ENCODE peak calls at places on chromosomes 3 and 15, in eight cellular contexts. X is OCI-LY7, N is H9, F is endothelial cell of umbilical vein, J is hepatocyte, C is PC-3, B is fibroblast of lung, G is GM23248. T is an unnamed sample.

GRCh38 chr3:112640333-112640863 is 545 bp downstream of the CCDC80 start:
- DNase-seq in N (no peak), J (peak; percentile 54), C (peak; percentile 71), F (peak; percentile 73), X (no peak), G (peak; percentile 93), B (peak; percentile 93), T (peak; percentile 85)

GRCh38 chr15:61182955-61183354 is 46.1 kb downstream of the RORA start:
- DNase-seq in X (no peak), J (no peak), F (no peak), B (no peak), N (no peak), G (no peak), C (no peak), T (no peak)

GRCh38 chr3:139561428-139561827 is 21.9 kb upstream of the RBP1 start:
- DNase-seq in G (no peak), X (no peak), C (no peak), J (no peak), N (no peak), F (no peak), B (no peak), T (no peak)

GRCh38 chr3:85781806-85782205 is 823.0 kb downstream of the CADM2 start:
- DNase-seq in X (no peak), G (no peak), F (peak; percentile 49), N (no peak), B (peak; percentile 8), J (no peak), C (peak; percentile 78), T (peak; percentile 10)

GRCh38 chr15:90388462-90389182 is 580 bp downstream of the IQGAP1 start:
- DNase-seq in F (peak; percentile 48), N (peak; percentile 50), X (peak; percentile 76), B (peak; percentile 50), C (peak; percentile 59), G (peak; percentile 88), J (peak; percentile 68), T (peak; percentile 48)

GRCh38 chr3:188061133-188061532 is 92.8 kb upstream of the LPP start:
- DNase-seq in G (peak; percentile 47), F (peak; percentile 28), B (peak; percentile 20), C (peak; percentile 81), J (peak; percentile 38), X (peak; percentile 75), N (no peak), T (peak; percentile 72)

GRCh38 chr15:48331796-48332641 is 790 bp downstream of the DUT start:
- DNase-seq in J (peak; percentile 64), N (peak; percentile 62), B (no peak), G (peak; percentile 74), C (peak; percentile 58), F (no peak), X (peak; percentile 85), T (no peak)

GRCh38 chr3:49813497-49814174 is at the start of gene UBA7:
- DNase-seq in C (peak; percentile 14), B (peak; percentile 87), F (peak; percentile 78), X (no peak), G (peak; percentile 90), J (peak; percentile 55), N (no peak), T (peak; percentile 85)

GRCh38 chr3:4060064-4060463 is 243.1 kb upstream of the SETMAR start:
- DNase-seq in F (no peak), X (no peak), B (no peak), G (no peak), J (no peak), C (no peak), N (no peak), T (peak; percentile 12)

GRCh38 chr15:55230051-55230670 is 33.4 kb upstream of the RSL24D1 start:
- DNase-seq in J (no peak), N (no peak), F (peak; percentile 80), B (peak; percentile 24), G (peak; percentile 42), C (no peak), X (no peak), T (peak; percentile 69)

DNA sequence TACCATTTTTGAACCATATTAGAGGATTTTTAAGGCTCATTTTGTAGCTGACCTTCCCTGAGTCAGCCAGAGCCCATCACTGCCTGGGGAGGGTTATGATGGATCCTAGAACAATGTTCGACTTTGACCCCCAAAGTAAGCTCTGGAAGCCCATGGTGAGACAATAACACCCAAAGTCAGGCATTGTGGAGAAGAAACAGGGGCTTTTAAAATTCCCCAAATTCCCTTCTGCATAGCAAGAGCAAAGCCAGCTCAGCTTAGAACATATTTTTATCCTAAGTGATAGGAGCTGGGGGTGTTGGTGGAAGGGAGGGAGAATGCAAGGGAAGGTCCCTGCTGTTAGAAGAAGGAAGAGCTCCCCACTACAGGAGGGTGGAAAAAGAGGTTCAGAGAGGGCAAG is 4.0 kb downstream of the ITGA11 start:
- DNase-seq in J (no peak), G (peak; percentile 25), X (no peak), F (no peak), B (no peak), C (no peak), N (no peak), T (no peak)
- H4K20me1 ChIP-seq in J (no peaks in the 10 kb centered on the region), G (no peaks in the 10 kb centered on the region), X (no peaks in the 10 kb centered on the region), F (no peaks in the 10 kb centered on the region), B (no peaks in the 10 kb centered on the region), C (no peaks in the 10 kb centered on the region), N (no peaks in the 10 kb centered on the region), T (peaks cover 72% of the 10 kb centered on the region)

GRCh38 chr3:63936929-63937328 is 24.7 kb upstream of the SCAANT1 start:
- DNase-seq in C (no peak), B (no peak), J (no peak), G (no peak), N (no peak), F (no peak), X (no peak), T (no peak)

GRCh38 chr3:63934041-63934440 is 21.9 kb upstream of the SCAANT1 start:
- DNase-seq in F (no peak), X (no peak), N (no peak), C (no peak), B (no peak), J (no peak), G (peak; percentile 87), T (no peak)

GRCh38 chr3:63940389-63940757 is 28.2 kb upstream of the SCAANT1 start:
- DNase-seq in X (no peak), N (no peak), B (peak; percentile 80), G (peak; percentile 69), F (no peak), J (no peak), C (peak; percentile 64), T (peak; percentile 90)

GRCh38 chr3:63934484-63934883 is 22.3 kb upstream of the SCAANT1 start:
- DNase-seq in J (no peak), G (no peak), C (no peak), B (no peak), N (no peak), F (no peak), X (no peak), T (no peak)

DNA sequence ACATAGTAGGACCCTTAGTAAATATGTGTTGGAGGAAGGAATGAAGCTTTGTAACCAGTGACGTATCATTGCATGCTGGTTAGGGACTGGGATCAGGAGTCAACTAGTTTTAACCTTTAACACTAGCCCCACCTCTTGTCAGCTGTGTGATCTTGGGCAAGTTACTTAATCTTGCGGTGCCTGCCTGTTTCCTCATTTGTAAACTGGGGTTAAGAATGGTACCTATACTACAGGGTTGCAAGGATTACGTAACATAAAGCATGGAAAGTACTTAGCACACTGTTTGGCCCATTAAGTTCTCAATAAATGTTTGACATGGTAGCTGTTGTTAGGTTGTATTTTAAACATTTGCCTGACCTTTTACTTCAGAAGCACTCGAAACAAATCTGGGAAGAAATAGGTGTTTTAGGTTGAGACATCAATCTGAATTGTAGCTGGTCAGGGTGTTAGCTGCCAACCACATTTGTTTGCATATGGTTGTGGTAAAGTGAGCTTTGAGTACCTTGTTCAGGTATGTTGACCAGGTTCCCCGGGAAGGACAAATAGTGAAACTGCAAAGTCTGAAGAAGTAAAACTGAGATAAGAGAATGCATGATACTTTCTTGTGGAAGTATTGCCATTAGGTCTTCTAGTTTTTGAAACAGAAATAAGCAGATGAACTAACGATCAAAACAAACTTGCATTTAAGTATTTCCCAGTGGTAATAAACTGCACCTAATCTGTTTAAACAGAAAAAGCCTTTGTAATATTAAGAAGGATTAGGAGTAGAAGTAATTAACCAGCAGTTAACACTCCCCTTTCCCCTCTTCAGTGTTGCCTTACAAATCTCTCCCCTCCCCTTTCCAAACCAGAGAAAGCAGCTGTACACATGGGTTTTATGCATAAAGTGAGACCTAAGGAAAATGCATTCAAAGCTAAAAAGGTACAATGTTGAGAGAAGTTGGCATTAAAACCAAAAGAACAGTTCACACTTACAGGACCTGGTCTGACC is 25.8 kb upstream of the SCAANT1 start:
- DNase-seq in B (no peak), G (no peak), X (peak; percentile 23), F (no peak), C (peak; percentile 63), J (peak; percentile 48), N (no peak), T (no peak)
- H4K20me1 ChIP-seq in B (no peaks in the 10 kb centered on the region), G (peaks cover 11% of the 10 kb centered on the region), X (peaks cover 25% of the 10 kb centered on the region), F (peaks cover 10% of the 10 kb centered on the region), C (peaks cover 22% of the 10 kb centered on the region), J (peaks cover 22% of the 10 kb centered on the region), N (no peaks in the 10 kb centered on the region), T (peaks cover 98% of the 10 kb centered on the region)

GRCh38 chr3:15771444-15771843 is 26.3 kb downstream of the ANKRD28 start:
- DNase-seq in G (no peak), X (no peak), J (no peak), N (no peak), C (no peak), F (no peak), B (no peak), T (no peak)
- H4K20me1 ChIP-seq in G (no peaks in the 10 kb centered on the region), X (no peaks in the 10 kb centered on the region), J (no peaks in the 10 kb centered on the region), N (no peaks in the 10 kb centered on the region), C (peaks cover 3% of the 10 kb centered on the region), F (no peaks in the 10 kb centered on the region), B (no peaks in the 10 kb centered on the region), T (peaks cover 3% of the 10 kb centered on the region)

GRCh38 chr3:10006762-10007090 is 19.5 kb upstream of the FANCD2 start:
- DNase-seq in J (no peak), C (no peak), N (no peak), G (no peak), X (no peak), B (no peak), F (no peak), T (no peak)

GRCh38 chr3:10004960-10005564 is 18.4 kb upstream of the EMC3 start:
- DNase-seq in F (no peak), C (no peak), J (no peak), B (peak; percentile 26), N (no peak), X (no peak), G (no peak), T (no peak)

GRCh38 chr3:10006048-10006761 is 19.6 kb upstream of the EMC3 start:
- DNase-seq in F (no peak), J (no peak), N (no peak), G (no peak), C (no peak), X (no peak), B (no peak), T (no peak)

GRCh38 chr3:10008588-10009344 is 17.5 kb upstream of the FANCD2 start:
- DNase-seq in F (peak; percentile 72), C (peak; percentile 86), G (peak; percentile 92), J (peak; percentile 95), X (peak; percentile 76), N (peak; percentile 86), B (peak; percentile 71), T (peak; percentile 30)

DNA sequence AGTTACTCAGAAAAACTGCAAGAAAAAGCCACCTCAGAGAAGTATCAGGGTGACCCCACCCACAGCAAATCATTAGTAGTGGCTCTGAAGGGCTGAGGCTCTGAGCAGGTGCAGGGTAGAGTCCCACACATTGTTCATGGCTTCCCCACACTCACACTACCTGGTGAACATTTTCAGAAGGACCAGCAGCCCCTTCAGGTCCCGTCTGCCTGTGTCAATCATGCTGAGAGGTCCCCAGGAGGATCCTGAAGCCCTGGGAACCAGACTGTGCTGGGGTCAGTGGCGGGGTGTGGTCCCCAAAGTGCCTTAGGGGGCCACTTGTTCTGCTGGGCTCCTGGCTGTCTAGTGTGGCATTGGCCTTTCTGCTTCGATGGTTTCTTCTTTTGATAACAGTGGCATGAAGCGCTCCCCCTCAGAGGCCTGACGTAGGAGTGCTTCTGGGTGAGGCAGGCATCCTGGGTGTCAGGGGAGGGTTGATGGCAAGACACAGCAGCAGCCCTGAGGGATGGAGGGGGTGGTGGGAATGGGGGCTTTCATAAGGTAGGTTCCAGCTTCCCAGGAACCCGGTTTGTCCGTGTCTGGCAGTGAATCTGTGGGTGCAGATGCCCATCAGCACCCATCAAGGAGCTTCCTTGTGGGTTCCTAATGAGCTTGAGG is 19.0 kb upstream of the FANCD2 start:
- DNase-seq in B (no peak), N (no peak), F (no peak), G (no peak), C (no peak), J (no peak), X (no peak), T (no peak)
- H4K20me1 ChIP-seq in B (no peaks in the 10 kb centered on the region), N (no peaks in the 10 kb centered on the region), F (no peaks in the 10 kb centered on the region), G (no peaks in the 10 kb centered on the region), C (no peaks in the 10 kb centered on the region), J (no peaks in the 10 kb centered on the region), X (no peaks in the 10 kb centered on the region), T (no peaks in the 10 kb centered on the region)

T was measured in astrocyte.